ENCODE peak calls at places on chromosomes 1 and 21, in five cellular contexts. One of them, this sample, is unnamed.

GRCh38 chr1:43232071-43232470 is 37.7 kb upstream of the TMEM125 start:
- DNase-seq in astrocyte of the spinal cord: peak; percentile 72
- DNase-seq in tibial nerve: no peak
- DNase-seq in GM12865: no peak
- DNase-seq in BJ: peak; percentile 28
- DNase-seq in this sample: peak; percentile 67

GRCh38 chr1:154975409-154976205 is 1.1 kb downstream of the CKS1B start:
- DNase-seq in astrocyte of the spinal cord: peak; percentile 61
- DNase-seq in tibial nerve: peak; percentile 37
- DNase-seq in GM12865: peak; percentile 82
- DNase-seq in BJ: no peak
- DNase-seq in this sample: peak; percentile 87

GRCh38 chr1:98369463-98369862 is 292.1 kb upstream of the SNX7 start:
- DNase-seq in astrocyte of the spinal cord: no peak
- DNase-seq in tibial nerve: no peak
- DNase-seq in GM12865: no peak
- DNase-seq in BJ: no peak
- DNase-seq in this sample: peak; percentile 12

GRCh38 chr1:36116906-36117305 is 8.1 kb downstream of the COL8A2 start:
- DNase-seq in astrocyte of the spinal cord: no peak
- DNase-seq in tibial nerve: no peak
- DNase-seq in GM12865: no peak
- DNase-seq in BJ: no peak
- DNase-seq in this sample: no peak

GRCh38 chr1:117616356-117616755 is 10.5 kb downstream of the TENT5C start:
- DNase-seq in astrocyte of the spinal cord: no peak
- DNase-seq in tibial nerve: no peak
- DNase-seq in GM12865: no peak
- DNase-seq in BJ: no peak
- DNase-seq in this sample: no peak

GRCh38 chr21:35179990-35180557 is 131.0 kb upstream of the RUNX1 start:
- DNase-seq in astrocyte of the spinal cord: peak; percentile 85
- DNase-seq in tibial nerve: no peak
- DNase-seq in GM12865: no peak
- DNase-seq in BJ: peak; percentile 39
- DNase-seq in this sample: peak; percentile 90

GRCh38 chr21:15301014-15301413 is 236.2 kb upstream of the NRIP1 start:
- DNase-seq in astrocyte of the spinal cord: peak; percentile 54
- DNase-seq in tibial nerve: no peak
- DNase-seq in GM12865: peak; percentile 8
- DNase-seq in BJ: no peak
- DNase-seq in this sample: no peak

GRCh38 chr1:16141573-16142336 is 14.1 kb downstream of the EPHA2 start:
- DNase-seq in astrocyte of the spinal cord: no peak
- DNase-seq in tibial nerve: no peak
- DNase-seq in GM12865: no peak
- DNase-seq in BJ: no peak
- DNase-seq in this sample: peak; percentile 70

GRCh38 chr1:164137273-164137947 is 421.6 kb upstream of the PBX1 start:
- DNase-seq in astrocyte of the spinal cord: no peak
- DNase-seq in tibial nerve: no peak
- DNase-seq in GM12865: peak; percentile 18
- DNase-seq in BJ: no peak
- DNase-seq in this sample: no peak

GRCh38 chr1:81160696-81161095 is 640.0 kb upstream of the ADGRL2 start:
- DNase-seq in astrocyte of the spinal cord: no peak
- DNase-seq in tibial nerve: no peak
- DNase-seq in GM12865: peak; percentile 9
- DNase-seq in BJ: no peak
- DNase-seq in this sample: no peak

GRCh38 chr1:175902281-175902680 is 158.9 kb upstream of the TNR start:
- DNase-seq in astrocyte of the spinal cord: no peak
- DNase-seq in tibial nerve: no peak
- DNase-seq in GM12865: no peak
- DNase-seq in BJ: no peak
- DNase-seq in this sample: no peak

GRCh38 chr1:198711837-198712236 is 73.0 kb downstream of the PTPRC start:
- DNase-seq in astrocyte of the spinal cord: no peak
- DNase-seq in tibial nerve: no peak
- DNase-seq in GM12865: no peak
- DNase-seq in BJ: no peak
- DNase-seq in this sample: no peak

GRCh38 chr1:239387304-239388231 is 1.2 kb downstream of the CHRM3 start:
- DNase-seq in astrocyte of the spinal cord: peak; percentile 1
- DNase-seq in tibial nerve: no peak
- DNase-seq in GM12865: no peak
- DNase-seq in BJ: no peak
- DNase-seq in this sample: no peak

GRCh38 chr21:26061437-26061836 is 109.1 kb downstream of the APP start:
- DNase-seq in astrocyte of the spinal cord: no peak
- DNase-seq in tibial nerve: no peak
- DNase-seq in GM12865: no peak
- DNase-seq in BJ: no peak
- DNase-seq in this sample: peak; percentile 97

GRCh38 chr1:39732730-39733129 is 6.0 kb upstream of the PPIE start:
- DNase-seq in astrocyte of the spinal cord: no peak
- DNase-seq in tibial nerve: no peak
- DNase-seq in GM12865: no peak
- DNase-seq in BJ: no peak
- DNase-seq in this sample: no peak

GRCh38 chr1:21573971-21574458 is 64.8 kb downstream of the ALPL start:
- DNase-seq in astrocyte of the spinal cord: peak; percentile 91
- DNase-seq in tibial nerve: no peak
- DNase-seq in GM12865: peak; percentile 53
- DNase-seq in BJ: no peak
- DNase-seq in this sample: peak; percentile 72

GRCh38 chr21:36079010-36079649 is 9.3 kb downstream of the CBR1 start:
- DNase-seq in astrocyte of the spinal cord: no peak
- DNase-seq in tibial nerve: no peak
- DNase-seq in GM12865: peak; percentile 46
- DNase-seq in BJ: no peak
- DNase-seq in this sample: peak; percentile 74

GRCh38 chr1:210416049-210416448 is 87.3 kb downstream of the HHAT start:
- DNase-seq in astrocyte of the spinal cord: no peak
- DNase-seq in tibial nerve: no peak
- DNase-seq in GM12865: no peak
- DNase-seq in BJ: no peak
- DNase-seq in this sample: no peak

GRCh38 chr1:154611150-154611865 is 3.3 kb upstream of the ADAR start:
- DNase-seq in astrocyte of the spinal cord: no peak
- DNase-seq in tibial nerve: no peak
- DNase-seq in GM12865: no peak
- DNase-seq in BJ: no peak
- DNase-seq in this sample: no peak

GRCh38 chr1:231949277-231950122 is 322.9 kb downstream of the DISC1 start:
- DNase-seq in astrocyte of the spinal cord: no peak
- DNase-seq in tibial nerve: no peak
- DNase-seq in GM12865: no peak
- DNase-seq in BJ: no peak
- DNase-seq in this sample: peak; percentile 46

GRCh38 chr1:165686121-165686970 is 12.0 kb downstream of the ALDH9A1 start:
- DNase-seq in astrocyte of the spinal cord: no peak
- DNase-seq in tibial nerve: no peak
- DNase-seq in GM12865: peak; percentile 35
- DNase-seq in BJ: no peak
- DNase-seq in this sample: peak; percentile 10
- TF ChIP-seq CTCF in astrocyte of the spinal cord: peak; percentile 15
- TF ChIP-seq CTCF in tibial nerve: no peak
- TF ChIP-seq CTCF in GM12865: no peak
- TF ChIP-seq CTCF in BJ: no peak
- TF ChIP-seq CTCF in this sample: peak; percentile 37

GRCh38 chr1:110533230-110533629 is 14.3 kb upstream of the KCNA10 start:
- DNase-seq in astrocyte of the spinal cord: no peak
- DNase-seq in tibial nerve: no peak
- DNase-seq in GM12865: no peak
- DNase-seq in BJ: no peak
- DNase-seq in this sample: no peak
- H3K4me3 ChIP-seq in astrocyte of the spinal cord: no peak overlapping the region
- H3K4me3 ChIP-seq in tibial nerve: no peak overlapping the region
- H3K4me3 ChIP-seq in GM12865: no peak overlapping the region
- H3K4me3 ChIP-seq in BJ: no peak overlapping the region
- H3K4me3 ChIP-seq in this sample: no peak overlapping the region

GRCh38 chr1:236421022-236421421 is 26.9 kb downstream of the EDARADD start:
- DNase-seq in astrocyte of the spinal cord: peak; percentile 14
- DNase-seq in tibial nerve: no peak
- DNase-seq in GM12865: no peak
- DNase-seq in BJ: no peak
- DNase-seq in this sample: peak; percentile 55
- TF ChIP-seq CTCF in astrocyte of the spinal cord: no peak
- TF ChIP-seq CTCF in tibial nerve: no peak
- TF ChIP-seq CTCF in GM12865: no peak
- TF ChIP-seq CTCF in BJ: no peak
- TF ChIP-seq CTCF in this sample: no peak

DNA sequence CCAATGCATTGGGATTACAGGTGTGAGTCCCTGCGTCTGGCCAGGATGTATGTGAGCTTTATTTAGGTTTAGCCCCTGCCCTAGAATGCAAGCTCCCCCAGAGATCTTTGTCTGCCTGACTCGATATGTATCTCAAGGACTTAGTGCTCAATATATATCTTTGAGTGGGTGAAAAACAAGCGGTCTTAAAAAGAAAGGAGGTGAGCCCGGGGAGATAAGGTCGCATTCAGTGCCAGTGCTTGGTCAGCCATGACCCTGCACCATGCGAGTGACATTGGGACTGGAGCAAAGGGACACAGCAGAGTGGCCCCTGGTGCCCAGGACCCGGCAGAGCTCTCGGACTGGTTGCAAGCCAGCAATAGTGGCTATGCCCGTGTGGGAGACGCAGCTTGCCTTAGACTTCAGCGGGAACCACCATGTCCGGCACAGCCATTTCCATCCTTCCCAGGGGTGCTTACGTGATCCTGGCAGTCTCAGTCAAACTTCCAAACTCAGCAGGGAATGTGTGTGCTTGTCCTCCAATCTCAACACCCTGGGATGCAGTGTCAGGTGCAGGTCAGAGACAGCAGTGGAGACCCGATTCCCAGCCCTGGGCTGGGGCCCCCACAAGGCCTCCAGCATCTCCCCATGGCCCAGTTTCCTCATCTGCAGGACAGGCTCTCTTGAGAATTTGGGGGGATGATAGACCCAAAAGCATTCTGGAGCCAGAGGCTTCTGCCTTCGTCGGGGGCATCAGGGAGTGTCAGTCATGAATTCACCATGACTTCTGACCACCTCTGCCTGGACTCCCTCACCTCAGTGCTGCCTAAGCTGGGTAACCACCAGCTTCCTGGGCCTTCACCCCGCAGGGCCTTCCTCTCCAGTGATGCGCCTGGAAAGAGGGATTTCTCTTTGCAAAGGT is 1.8 kb downstream of the MX2 start:
- DNase-seq in astrocyte of the spinal cord: no peak
- DNase-seq in tibial nerve: no peak
- DNase-seq in GM12865: no peak
- DNase-seq in BJ: no peak
- DNase-seq in this sample: no peak
- H3K4me3 ChIP-seq in astrocyte of the spinal cord: no peak overlapping the region
- H3K4me3 ChIP-seq in tibial nerve: no peak overlapping the region
- H3K4me3 ChIP-seq in GM12865: peak overlapping the region; percentile 61
- H3K4me3 ChIP-seq in BJ: no peak overlapping the region
- H3K4me3 ChIP-seq in this sample: no peak overlapping the region

GRCh38 chr1:13624526-13624925 is 40.9 kb downstream of the PDPN start:
- DNase-seq in astrocyte of the spinal cord: no peak
- DNase-seq in tibial nerve: no peak
- DNase-seq in GM12865: no peak
- DNase-seq in BJ: no peak
- DNase-seq in this sample: no peak

GRCh38 chr1:13627128-13627527 is 43.5 kb downstream of the PDPN start:
- DNase-seq in astrocyte of the spinal cord: no peak
- DNase-seq in tibial nerve: no peak
- DNase-seq in GM12865: no peak
- DNase-seq in BJ: no peak
- DNase-seq in this sample: no peak

GRCh38 chr1:13623021-13623637 is 39.5 kb downstream of the PDPN start:
- DNase-seq in astrocyte of the spinal cord: no peak
- DNase-seq in tibial nerve: no peak
- DNase-seq in GM12865: no peak
- DNase-seq in BJ: no peak
- DNase-seq in this sample: peak; percentile 63

GRCh38 chr1:13628711-13629110 is 45.1 kb downstream of the PDPN start:
- DNase-seq in astrocyte of the spinal cord: no peak
- DNase-seq in tibial nerve: no peak
- DNase-seq in GM12865: no peak
- DNase-seq in BJ: no peak
- DNase-seq in this sample: no peak

DNA sequence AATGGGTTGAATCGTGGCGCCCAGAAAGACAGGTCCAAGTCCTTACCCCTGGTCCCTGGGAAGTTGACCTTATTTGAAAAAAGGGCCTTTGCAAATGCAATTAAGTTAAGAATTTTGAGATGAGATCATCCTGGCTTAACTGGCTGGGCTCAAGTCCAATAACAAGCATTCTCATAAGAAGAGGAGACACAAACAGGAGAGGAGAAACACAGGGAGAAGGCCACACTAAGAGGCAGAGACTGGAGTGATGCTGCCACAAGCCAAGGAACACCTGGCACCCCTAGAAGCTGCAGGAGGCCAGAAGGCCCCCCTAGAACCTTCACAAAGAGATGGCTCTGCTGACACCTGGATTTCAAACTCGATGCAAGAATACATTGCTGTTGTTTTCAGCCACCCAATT is 44.6 kb downstream of the PDPN start:
- DNase-seq in astrocyte of the spinal cord: no peak
- DNase-seq in tibial nerve: no peak
- DNase-seq in GM12865: no peak
- DNase-seq in BJ: no peak
- DNase-seq in this sample: peak; percentile 54
- TF ChIP-seq CTCF in astrocyte of the spinal cord: no peak
- TF ChIP-seq CTCF in tibial nerve: no peak
- TF ChIP-seq CTCF in GM12865: no peak
- TF ChIP-seq CTCF in BJ: no peak
- TF ChIP-seq CTCF in this sample: no peak

This sample was measured in fibroblast of villous mesenchyme.